ENCODE peak calls at places on chromosomes 6 and 20, in ten cellular contexts. N is cardiac fibroblast; U is B cell; I is CD4-positive, alpha-beta T cell; Z is brain microvascular endothelial cell; R is IMR-90; M is adrenal gland; A is neural progenitor cell; E is mesothelial cell of epicardium; W is CD8-positive, alpha-beta T cell. C is an unnamed sample.
A peak's percentile ranks its signal among the peaks of the same experiment; 100 is the strongest.

GRCh38 chr20:59804347-59804746 is 129.1 kb downstream of the SYCP2 start:
- DNase-seq in N (no peak), U (no peak), I (no peak), Z (no peak), R (no peak), M (no peak), A (no peak), E (no peak), W (no peak), C (no peak)

GRCh38 chr6:151443449-151443848 is 8.5 kb downstream of the RMND1 start:
- DNase-seq in N (no peak), U (no peak), I (no peak), Z (no peak), R (no peak), M (no peak), A (no peak), E (no peak), W (no peak), C (no peak)

GRCh38 chr20:46568570-46569129 is 18.2 kb upstream of the OCSTAMP start:
- DNase-seq in N (peak; percentile 64), U (no peak), I (no peak), Z (peak; percentile 61), R (peak; percentile 72), M (peak; percentile 56), A (no peak), E (peak; percentile 78), W (no peak), C (no peak)

GRCh38 chr6:3540980-3541379 is 84.1 kb upstream of the SLC22A23 start:
- DNase-seq in N (no peak), U (no peak), I (no peak), Z (no peak), R (no peak), M (no peak), A (no peak), E (no peak), W (no peak), C (no peak)

GRCh38 chr6:88641178-88641903 is 322.1 kb downstream of the RNGTT start:
- DNase-seq in N (no peak), U (peak; percentile 41), I (no peak), Z (no peak), R (peak; percentile 13), M (no peak), A (no peak), E (no peak), W (no peak), C (peak; percentile 23)

GRCh38 chr20:36167826-36168634 is 13.5 kb downstream of the EPB41L1 start:
- DNase-seq in N (peak; percentile 80), U (no peak), I (no peak), Z (no peak), R (peak; percentile 84), M (no peak), A (no peak), E (no peak), W (no peak), C (no peak)

GRCh38 chr6:84773431-84774173 is 9.2 kb upstream of the TBX18 start:
- DNase-seq in N (peak; percentile 69), U (no peak), I (no peak), Z (peak; percentile 56), R (no peak), M (no peak), A (peak; percentile 68), E (no peak), W (no peak), C (no peak)

GRCh38 chr6:16736856-16737255 is 24.4 kb downstream of the ATXN1 start:
- DNase-seq in N (no peak), U (no peak), I (no peak), Z (no peak), R (no peak), M (no peak), A (no peak), E (no peak), W (no peak), C (no peak)

GRCh38 chr6:3848380-3848779 is 793 bp upstream of the FAM50B start:
- DNase-seq in N (peak; percentile 36), U (no peak), I (no peak), Z (no peak), R (no peak), M (no peak), A (no peak), E (no peak), W (no peak), C (no peak)

GRCh38 chr20:1278993-1279392 is 12.9 kb downstream of the SNPH start:
- DNase-seq in N (no peak), U (no peak), I (no peak), Z (no peak), R (no peak), M (no peak), A (no peak), E (no peak), W (no peak), C (no peak)

GRCh38 chr20:63208346-63208924 is 7.5 kb downstream of the YTHDF1 start:
- DNase-seq in N (no peak), U (no peak), I (no peak), Z (no peak), R (no peak), M (no peak), A (no peak), E (no peak), W (no peak), C (no peak)

GRCh38 chr20:48983423-48984400 is 62.2 kb downstream of the ARFGEF2 start:
- DNase-seq in N (peak; percentile 86), U (no peak), I (no peak), Z (peak; percentile 79), R (peak; percentile 91), M (peak; percentile 83), A (no peak), E (no peak), W (no peak), C (no peak)

GRCh38 chr20:23744726-23745646 is 5.7 kb downstream of the CST1 start:
- DNase-seq in N (peak; percentile 51), U (no peak), I (no peak), Z (no peak), R (peak; percentile 10), M (no peak), A (no peak), E (no peak), W (no peak), C (no peak)

GRCh38 chr6:38306915-38307314 is 332.8 kb downstream of the BTBD9 start:
- DNase-seq in N (no peak), U (no peak), I (no peak), Z (no peak), R (no peak), M (no peak), A (no peak), E (no peak), W (no peak), C (no peak)

GRCh38 chr20:22801528-22801927 is 217.2 kb upstream of the FOXA2 start:
- DNase-seq in N (no peak), U (no peak), I (no peak), Z (no peak), R (no peak), M (no peak), A (no peak), E (no peak), W (no peak), C (no peak)

GRCh38 chr6:98769546-98769945 is 64.8 kb upstream of the POU3F2 start:
- DNase-seq in N (peak; percentile 44), U (peak; percentile 5), I (no peak), Z (no peak), R (peak; percentile 4), M (no peak), A (peak; percentile 23), E (no peak), W (no peak), C (no peak)

DNA sequence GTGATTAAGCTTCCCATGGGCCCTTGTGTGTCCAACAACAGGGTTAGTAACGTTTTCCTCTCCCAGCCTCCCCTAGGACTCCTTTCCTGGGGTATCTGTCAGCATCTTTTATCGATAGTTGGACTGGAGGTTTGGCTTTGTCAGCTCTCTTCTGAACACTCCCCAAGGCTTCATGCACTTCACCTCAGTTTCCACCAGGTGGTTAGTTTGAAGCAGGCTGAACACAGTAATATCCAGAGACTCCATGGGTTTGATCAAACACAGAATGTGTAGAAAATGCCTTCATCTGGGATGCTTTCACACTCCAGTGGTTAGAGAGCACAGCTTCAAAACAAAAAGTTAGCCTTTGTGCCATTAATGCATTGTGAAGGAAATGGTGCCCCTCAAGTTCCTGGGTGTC is 139.1 kb downstream of the SLC24A3 start:
- DNase-seq in N (no peak), U (no peak), I (no peak), Z (no peak), R (no peak), M (no peak), A (no peak), E (no peak), W (no peak), C (no peak)
- TF ChIP-seq CTCF in N (no peak), U (no peak), I (no peak), Z (no peak), R (no peak), M (no peak), A (peak; percentile 13), E (peak; percentile 36), W (no peak), C (no peak)

DNA sequence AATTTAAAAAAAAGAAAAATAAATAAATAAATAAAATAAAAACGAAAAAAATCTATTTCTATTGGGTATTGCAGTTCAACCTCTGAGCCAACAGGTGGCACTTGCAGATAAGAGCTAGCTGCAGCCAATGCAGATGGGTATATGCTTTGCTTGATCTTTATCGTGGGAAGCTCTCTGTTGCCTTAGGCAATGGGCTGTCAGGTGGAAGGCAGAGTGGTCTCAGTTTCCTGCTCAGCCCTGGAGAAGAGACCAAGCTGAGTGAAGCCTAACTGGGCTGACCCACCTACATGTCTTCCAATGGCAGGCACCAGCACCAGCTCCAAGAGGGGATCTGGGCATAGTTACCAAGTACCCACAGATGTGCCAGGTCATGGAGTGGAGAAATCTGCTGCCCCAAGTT is 95.0 kb downstream of the AK9 start:
- DNase-seq in N (peak; percentile 62), U (peak; percentile 8), I (no peak), Z (peak; percentile 44), R (peak; percentile 57), M (no peak), A (peak; percentile 44), E (no peak), W (no peak), C (peak; percentile 43)
- TF ChIP-seq CTCF in N (peak; percentile 61), U (peak; percentile 31), I (peak; percentile 45), Z (peak; percentile 76), R (peak; percentile 54), M (peak; percentile 17), A (peak; percentile 54), E (peak; percentile 66), W (peak; percentile 40), C (peak; percentile 54)

GRCh38 chr6:161218222-161218621 is 55.6 kb downstream of the AGPAT4 start:
- DNase-seq in N (peak; percentile 27), U (no peak), I (no peak), Z (no peak), R (no peak), M (no peak), A (no peak), E (no peak), W (no peak), C (no peak)
- TF ChIP-seq CTCF in N (peak; percentile 2), U (no peak), I (no peak), Z (peak; percentile 44), R (no peak), M (no peak), A (no peak), E (no peak), W (no peak), C (no peak)

DNA sequence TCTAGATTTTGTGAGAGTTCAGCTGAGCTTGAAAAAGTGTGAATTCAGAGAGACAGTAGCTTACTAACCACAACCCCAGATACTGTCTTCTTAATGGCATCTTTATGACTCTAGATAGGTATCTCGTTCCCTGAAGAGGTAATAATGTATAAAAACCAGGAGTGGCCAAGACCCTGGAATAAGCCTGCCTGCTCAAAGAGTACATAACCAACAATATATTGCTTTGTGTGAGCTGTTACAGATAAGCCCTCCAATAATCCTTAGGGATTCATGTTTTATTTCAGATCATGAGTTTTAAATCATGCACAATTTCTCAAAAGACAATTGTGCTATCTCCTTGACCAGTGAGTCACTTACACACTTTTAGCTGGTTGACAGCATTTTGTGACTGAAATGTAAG is 327.8 kb upstream of the ADGRB3 start:
- DNase-seq in N (no peak), U (no peak), I (no peak), Z (no peak), R (no peak), M (no peak), A (no peak), E (no peak), W (no peak), C (no peak)
- TF ChIP-seq CTCF in N (no peak), U (no peak), I (no peak), Z (no peak), R (no peak), M (no peak), A (no peak), E (no peak), W (no peak), C (no peak)